ENCODE peak calls at places on chromosome X, in eight cellular contexts. O is activated naive CD4-positive, alpha-beta T cell treated with anti-CD3 and anti-CD28 coated beads, Interleukin-2, amount 10 ng/mL, durations not matched to agents 7 days and 5 days; R is glutamatergic neuron; Q is posterior cingulate gyrus; I is occipital lobe; E is endothelial cell; T is astrocyte of the spinal cord; S is MG63. H is an unnamed sample.

GRCh38 chrX:40736170-40736505 is 796 bp upstream of the MED14 start:
- DNase-seq in E (no peak), R (no peak), S (no peak), O (no peak), I (no peak), T (no peak), Q (no peak), H (no peak)

GRCh38 chrX:71143508-71143907 is 1.1 kb upstream of the NLGN3 start:
- DNase-seq in S (peak; percentile 4), O (no peak), T (peak; percentile 15), I (peak; percentile 2), R (no peak), E (no peak), Q (peak; percentile 65), H (no peak)

GRCh38 chrX:43836435-43837184 is 45.6 kb downstream of the MAOB start:
- DNase-seq in Q (no peak), I (no peak), O (no peak), R (no peak), E (peak; percentile 3), S (no peak), T (peak; percentile 33), H (no peak)

GRCh38 chrX:17549005-17549685 is 174.1 kb downstream of the NHS start:
- DNase-seq in E (no peak), R (no peak), Q (no peak), T (peak; percentile 5), I (no peak), S (no peak), O (no peak), H (no peak)

GRCh38 chrX:71650333-71650969 is 16.9 kb upstream of the LOC101059915 start:
- DNase-seq in T (no peak), O (peak; percentile 53), I (no peak), S (no peak), R (no peak), Q (no peak), E (no peak), H (no peak)

GRCh38 chrX:39480966-39481365 is 616.8 kb downstream of the BCOR start:
- DNase-seq in O (no peak), I (no peak), T (no peak), R (no peak), S (peak; percentile 77), Q (no peak), E (no peak), H (no peak)

GRCh38 chrX:138349351-138349750 is 362.2 kb downstream of the FGF13 start:
- DNase-seq in I (no peak), E (no peak), S (no peak), T (no peak), Q (no peak), R (no peak), O (no peak), H (no peak)

GRCh38 chrX:74450803-74451449 is 29.6 kb downstream of the SLC16A2 start:
- DNase-seq in T (peak; percentile 92), Q (no peak), S (peak; percentile 53), E (no peak), I (no peak), O (no peak), R (no peak), H (peak; percentile 73)

GRCh38 chrX:55783723-55784122 is 66.2 kb downstream of the RRAGB start:
- DNase-seq in R (no peak), E (no peak), S (no peak), T (no peak), I (no peak), Q (no peak), O (no peak), H (no peak)

GRCh38 chrX:136055651-136056221 is 70.5 kb downstream of the SLC9A6 start:
- DNase-seq in I (no peak), T (peak; percentile 73), S (peak; percentile 38), E (no peak), Q (no peak), R (no peak), O (no peak), H (no peak)

GRCh38 chrX:13754765-13755164 is 20.2 kb downstream of the OFD1 start:
- DNase-seq in O (no peak), I (no peak), R (no peak), Q (no peak), S (no peak), E (no peak), T (no peak), H (no peak)

GRCh38 chrX:108362026-108362425 is 76.2 kb downstream of the COL4A6 start:
- DNase-seq in O (no peak), Q (no peak), R (no peak), S (no peak), I (no peak), E (no peak), T (peak; percentile 46), H (no peak)

GRCh38 chrX:120310861-120311631 is at the start of gene TMEM255A:
- DNase-seq in Q (peak; percentile 51), S (peak; percentile 4), E (no peak), T (peak; percentile 3), O (peak; percentile 21), R (peak; percentile 38), I (peak; percentile 2), H (no peak)

GRCh38 chrX:18099745-18100144 is 120.9 kb downstream of the BEND2 start:
- DNase-seq in Q (no peak), E (no peak), S (no peak), O (no peak), T (no peak), I (no peak), R (no peak), H (peak; percentile 12)

GRCh38 chrX:4263005-4263404 is 549.6 kb upstream of the PRKX start:
- DNase-seq in S (no peak), Q (no peak), R (no peak), I (no peak), T (no peak), O (no peak), E (no peak), H (no peak)

GRCh38 chrX:129876734-129877395 is 29.1 kb upstream of the UTP14A start:
- DNase-seq in T (peak; percentile 71), Q (no peak), I (no peak), R (no peak), E (no peak), O (no peak), S (no peak), H (peak; percentile 6)

GRCh38 chrX:43750248-43750676 is 94.2 kb downstream of the MAOA start:
- DNase-seq in O (peak; percentile 44), Q (peak; percentile 28), I (peak; percentile 1), R (peak; percentile 22), T (peak; percentile 61), S (no peak), E (peak; percentile 18), H (no peak)

GRCh38 chrX:78997870-78998558 is 52.8 kb downstream of the P2RY10 start:
- DNase-seq in R (no peak), I (no peak), T (no peak), O (peak; percentile 20), Q (no peak), S (no peak), E (no peak), H (no peak)

GRCh38 chrX:69060631-69061408 is 104.4 kb downstream of the PJA1 start:
- DNase-seq in Q (no peak), E (peak; percentile 34), O (no peak), S (no peak), T (peak; percentile 34), I (no peak), R (no peak), H (no peak)

GRCh38 chrX:140274761-140275525 is 229.9 kb downstream of the SOX3 start:
- DNase-seq in O (no peak), I (no peak), Q (no peak), E (no peak), T (peak; percentile 84), R (no peak), S (peak; percentile 61), H (peak; percentile 8)

GRCh38 chrX:50147972-50148371 is 52.8 kb downstream of the AKAP4 start:
- DNase-seq in R (no peak), O (no peak), T (no peak), I (no peak), Q (no peak), S (no peak), E (no peak), H (no peak)

GRCh38 chrX:14027031-14027430 is 2.7 kb downstream of the GEMIN8 start:
- DNase-seq in E (no peak), T (peak; percentile 17), I (peak; percentile 55), Q (peak; percentile 79), R (no peak), S (peak; percentile 30), O (peak; percentile 38), H (peak; percentile 24)

GRCh38 chrX:107579956-107580355 is 48.4 kb upstream of the PRPS1 start:
- DNase-seq in O (no peak), E (no peak), R (no peak), Q (no peak), T (no peak), S (peak; percentile 7), I (no peak), H (no peak)

GRCh38 chrX:106139048-106139447 is 29.1 kb upstream of the PWWP3B start:
- DNase-seq in O (no peak), S (no peak), Q (no peak), R (no peak), I (no peak), T (no peak), E (no peak), H (no peak)

GRCh38 chrX:152137771-152138387 is 498 bp downstream of the MAGEA10 start:
- DNase-seq in I (no peak), T (no peak), S (no peak), Q (no peak), E (no peak), O (no peak), R (no peak), H (no peak)

GRCh38 chrX:71098302-71098701 is 2.7 kb downstream of the FOXO4 start:
- DNase-seq in E (peak; percentile 61), S (peak; percentile 20), O (peak; percentile 83), I (no peak), Q (peak; percentile 62), T (peak; percentile 29), R (peak; percentile 53), H (no peak)

GRCh38 chrX:142084611-142085010 is 120.5 kb downstream of the MAGEC2 start:
- DNase-seq in T (peak; percentile 1), R (no peak), I (no peak), S (no peak), E (no peak), Q (no peak), O (no peak), H (no peak)

GRCh38 chrX:152600853-152601635 is 36.7 kb upstream of the GABRQ start:
- DNase-seq in E (peak; percentile 4), T (no peak), R (peak; percentile 54), S (peak; percentile 2), Q (peak; percentile 35), O (no peak), I (peak; percentile 33), H (no peak)

GRCh38 chrX:13398073-13398823 is 78.4 kb upstream of the ATXN3L start:
- DNase-seq in E (no peak), S (peak; percentile 95), R (no peak), O (no peak), Q (no peak), T (peak; percentile 98), I (no peak), H (peak; percentile 92)

GRCh38 chrX:56726609-56727008 is 2.4 kb upstream of the NBDY start:
- DNase-seq in S (peak; percentile 0), E (no peak), R (no peak), T (peak; percentile 54), O (peak; percentile 34), Q (no peak), I (no peak), H (no peak)

GRCh38 chrX:55794420-55794819 is 76.9 kb downstream of the RRAGB start:
- DNase-seq in T (no peak), E (no peak), I (no peak), S (no peak), R (no peak), Q (no peak), O (no peak), H (no peak)

GRCh38 chrX:17634542-17635207 is 102.6 kb upstream of the SCML1 start:
- DNase-seq in O (no peak), Q (no peak), S (no peak), E (no peak), T (no peak), I (no peak), R (no peak), H (no peak)

GRCh38 chrX:46918434-46918833 is 6.2 kb downstream of the JADE3 start:
- DNase-seq in E (no peak), S (no peak), O (no peak), Q (no peak), T (no peak), I (no peak), R (no peak), H (no peak)

GRCh38 chrX:123962006-123962485 is 540 bp downstream of the STAG2 start:
- DNase-seq in E (no peak), O (no peak), I (peak; percentile 53), R (no peak), S (no peak), Q (no peak), T (no peak), H (no peak)